ENCODE peak calls at places on chromosomes 2 and 18, in six cellular contexts. X, J, P, L, V and C are unnamed samples. For H3K4me1, the result is how much of the 10 kb centered on the place peaks cover.

GRCh38 chr2:32847734-32848133 is 99.0 kb upstream of the LTBP1 start:
- DNase-seq in V (no peak), P (no peak), L (no peak), X (no peak), J (no peak), C (no peak)

GRCh38 chr2:216775043-216775453 is 79.7 kb upstream of the IGFBP5 start:
- DNase-seq in X (no peak), P (peak), L (no peak), J (peak), V (no peak), C (no peak)

GRCh38 chr2:216807861-216808272 is 52.0 kb downstream of the TNP1 start:
- DNase-seq in J (no peak), X (peak), V (no peak), L (peak), P (no peak), C (no peak)

GRCh38 chr2:68994864-68995263 is 18.1 kb upstream of the ANTXR1 start:
- DNase-seq in X (no peak), L (no peak), P (no peak), V (no peak), J (peak), C (no peak)

GRCh38 chr2:56741601-56742102 is 557.9 kb downstream of the CCDC85A start:
- DNase-seq in V (no peak), L (peak), X (no peak), J (no peak), P (peak), C (peak)

GRCh38 chr2:3186766-3187165 is 190.9 kb downstream of the EIPR1 start:
- DNase-seq in P (no peak), J (no peak), X (no peak), V (no peak), L (peak), C (no peak)

GRCh38 chr18:42114310-42114943 is 159.4 kb downstream of the PIK3C3 start:
- DNase-seq in X (peak), V (peak), L (no peak), P (peak), J (peak), C (no peak)

GRCh38 chr2:145617906-145618305 is 1098.0 kb upstream of the ZEB2 start:
- DNase-seq in L (no peak), X (no peak), V (no peak), P (no peak), J (no peak), C (no peak)

GRCh38 chr2:130332271-130333073 is 10.2 kb upstream of the IMP4 start:
- DNase-seq in J (peak), L (peak), X (peak), V (peak), P (peak), C (peak)

GRCh38 chr2:121363632-121364420 is 78.8 kb upstream of the TFCP2L1 start:
- DNase-seq in P (no peak), V (peak), L (no peak), X (no peak), J (peak), C (no peak)

GRCh38 chr18:22961156-22961555 is 28.0 kb downstream of the RBBP8 start:
- DNase-seq in J (no peak), V (no peak), P (no peak), L (no peak), X (no peak), C (no peak)

GRCh38 chr2:204453730-204454167 is 91.5 kb upstream of the PARD3B start:
- DNase-seq in X (peak), P (peak), V (peak), L (peak), J (no peak), C (peak)

GRCh38 chr18:44682181-44682870 is 1.6 kb downstream of the SETBP1 start:
- DNase-seq in V (peak), P (peak), L (no peak), X (no peak), J (peak), C (peak)

DNA sequence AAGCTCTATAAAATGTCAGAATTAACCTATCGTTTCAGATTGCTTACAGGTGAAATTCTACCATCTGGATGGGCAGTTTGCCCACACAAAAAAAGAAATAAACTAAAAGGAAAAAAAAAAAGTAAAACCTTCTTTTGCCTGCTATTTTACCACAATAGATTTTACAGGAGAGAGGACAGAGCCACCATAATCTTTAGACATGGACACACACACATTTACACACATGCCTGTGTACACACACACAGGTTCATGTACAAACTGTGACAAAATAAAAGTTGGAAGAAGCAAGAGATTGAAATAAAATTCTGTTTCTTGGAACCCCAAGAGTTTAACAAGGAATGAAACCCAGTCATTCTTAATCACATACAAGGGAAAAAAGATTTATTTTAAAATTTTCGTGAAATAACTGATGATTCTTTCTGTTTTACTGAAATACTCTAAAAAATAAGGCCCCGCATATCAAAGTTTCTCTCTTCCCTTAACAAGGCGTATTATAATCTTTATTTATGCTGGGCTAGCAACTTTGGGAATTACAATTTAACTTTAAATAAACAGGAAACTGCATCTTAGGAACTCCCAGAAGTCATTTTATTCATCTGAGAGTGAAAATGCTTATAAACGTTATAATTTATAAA is 166.9 kb downstream of the TCF4 start:
- DNase-seq in P (no peak), V (no peak), X (no peak), L (no peak), J (no peak), C (no peak)
- H3K4me1 ChIP-seq in P (under half), V (under half), X (under half), L (under half), J (under half), C (under half)

GRCh38 chr2:20188201-20188600 is 36.7 kb downstream of the SDC1 start:
- DNase-seq in X (no peak), J (no peak), V (no peak), P (no peak), L (no peak), C (peak)
- H3K4me1 ChIP-seq in X (under half), J (under half), V (under half), P (under half), L (half or more), C (under half)

GRCh38 chr18:77113361-77114069 is 19.1 kb downstream of the MBP start:
- DNase-seq in V (no peak), P (no peak), J (no peak), X (no peak), L (no peak), C (peak)

GRCh38 chr18:77116201-77117080 is 16.1 kb downstream of the MBP start:
- DNase-seq in P (no peak), L (no peak), X (no peak), J (no peak), V (no peak), C (no peak)

GRCh38 chr18:77114564-77115391 is 17.8 kb downstream of the MBP start:
- DNase-seq in J (peak), V (peak), X (peak), L (peak), P (no peak), C (peak)

GRCh38 chr18:77114070-77114563 is 18.5 kb downstream of the MBP start:
- DNase-seq in X (no peak), L (no peak), J (no peak), V (no peak), P (no peak), C (no peak)

DNA sequence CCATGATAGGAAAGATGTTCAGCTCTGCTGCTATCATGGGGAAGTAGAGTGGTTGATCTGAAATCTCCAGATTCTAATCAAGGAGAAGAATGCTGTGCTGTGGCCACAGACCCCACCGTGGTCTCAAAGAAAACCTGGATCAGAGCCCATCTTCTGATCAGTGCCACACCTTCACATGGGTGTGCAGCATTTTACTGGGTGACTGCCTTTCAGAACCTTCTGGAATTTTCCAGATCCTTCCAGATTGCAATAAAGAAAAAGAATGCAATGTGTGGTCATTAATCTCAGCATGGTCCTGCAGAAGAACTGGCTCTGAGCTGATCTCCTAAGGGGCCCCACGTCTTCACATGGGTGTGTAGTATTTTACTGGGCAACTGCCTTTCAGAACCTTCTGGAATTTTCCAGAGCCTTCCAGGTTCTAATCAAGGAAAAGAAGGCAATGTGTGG is 17.1 kb downstream of the MBP start:
- DNase-seq in V (no peak), L (no peak), J (no peak), P (no peak), X (no peak), C (no peak)
- H3K4me1 ChIP-seq in V (under half), L (half or more), J (under half), P (under half), X (half or more), C (half or more)

GRCh38 chr2:206084870-206085741 is 868 bp downstream of the INO80D start:
- DNase-seq in L (peak), X (peak), J (peak), V (peak), P (peak), C (peak)
- H3K4me1 ChIP-seq in L (under half), X (half or more), J (under half), V (under half), P (under half), C (under half)